ENCODE peak calls at places on chromosomes 1 and 21, in four cellular contexts. One of them, this sample, is unnamed.

GRCh38 chr1:185823471-185823870 is 89.3 kb downstream of the HMCN1 start:
- DNase-seq in GM12878: no peak
- DNase-seq in K562: no peak
- DNase-seq in HepG2: no peak
- DNase-seq in this sample: no peak

GRCh38 chr1:56573311-56573710 is 6.1 kb downstream of the PLPP3 start:
- DNase-seq in HepG2: no peak
- DNase-seq in GM12878: no peak
- DNase-seq in K562: no peak
- DNase-seq in this sample: no peak

GRCh38 chr1:92709738-92710137 is 75.2 kb downstream of the EVI5 start:
- DNase-seq in K562: peak
- DNase-seq in HepG2: peak
- DNase-seq in GM12878: no peak
- DNase-seq in this sample: no peak

GRCh38 chr1:76023669-76024407 is 50.7 kb upstream of the ST6GALNAC3 start:
- DNase-seq in GM12878: no peak
- DNase-seq in HepG2: no peak
- DNase-seq in K562: no peak
- DNase-seq in this sample: no peak

GRCh38 chr1:182143825-182144661 is 82.5 kb upstream of the ZNF648 start:
- DNase-seq in GM12878: no peak
- DNase-seq in K562: peak
- DNase-seq in HepG2: no peak
- DNase-seq in this sample: no peak

GRCh38 chr1:117661027-117661426 is 55.2 kb downstream of the TENT5C start:
- DNase-seq in GM12878: no peak
- DNase-seq in K562: no peak
- DNase-seq in HepG2: no peak
- DNase-seq in this sample: no peak

GRCh38 chr1:19113362-19114092 is 96.5 kb downstream of the UBR4 start:
- DNase-seq in HepG2: peak
- DNase-seq in K562: peak
- DNase-seq in GM12878: no peak
- DNase-seq in this sample: peak

GRCh38 chr1:215719569-215719968 is 152.5 kb downstream of the KCTD3 start:
- DNase-seq in GM12878: no peak
- DNase-seq in HepG2: no peak
- DNase-seq in K562: no peak
- DNase-seq in this sample: no peak

GRCh38 chr1:31592132-31592531 is 15.8 kb downstream of the TINAGL1 start:
- DNase-seq in K562: no peak
- DNase-seq in HepG2: no peak
- DNase-seq in GM12878: no peak
- DNase-seq in this sample: no peak

DNA sequence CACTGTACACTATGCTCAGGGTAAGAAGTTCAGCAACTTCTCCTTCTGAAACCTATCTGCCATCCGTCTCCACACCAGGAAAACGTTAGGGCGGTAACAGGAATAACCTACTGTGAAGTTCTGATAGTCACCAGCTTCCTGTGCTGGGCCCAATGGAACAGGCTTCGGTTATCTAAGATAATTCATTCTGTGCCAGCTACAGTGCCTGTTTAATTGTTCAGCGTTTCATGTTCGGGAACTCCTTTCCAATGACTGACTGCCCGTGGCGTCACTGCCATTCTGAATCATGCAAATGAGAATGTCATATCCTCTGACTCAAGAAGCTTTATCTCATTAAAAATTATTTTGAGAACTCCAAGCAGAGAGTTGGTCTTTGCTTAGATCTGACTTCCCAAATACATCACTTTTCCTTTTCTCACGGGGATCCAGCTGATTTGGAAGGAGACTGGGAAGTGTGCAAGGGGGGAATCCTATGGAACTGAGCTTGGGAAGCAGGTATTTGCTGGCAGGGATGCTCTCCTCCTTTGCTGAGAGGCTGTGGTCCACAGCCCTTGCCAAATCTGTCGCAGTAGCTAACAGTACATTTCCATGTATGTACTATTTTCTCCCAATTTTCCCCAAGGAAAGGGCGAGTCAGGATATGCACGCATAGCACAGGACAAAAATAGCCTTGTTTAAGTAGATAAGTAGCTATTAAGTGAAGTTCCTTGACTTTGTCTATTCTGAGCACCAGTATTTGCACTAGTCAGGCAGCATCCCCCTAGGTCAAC is 358.7 kb downstream of the LTN1 start:
- DNase-seq in HepG2: no peak
- DNase-seq in GM12878: no peak
- DNase-seq in K562: no peak
- DNase-seq in this sample: no peak
- TF ChIP-seq TARDBP in HepG2: no peak
- TF ChIP-seq TARDBP in GM12878: no peak
- TF ChIP-seq TARDBP in K562: no peak
- TF ChIP-seq TARDBP in this sample: no peak

GRCh38 chr21:33063907-33064622 is 5.9 kb upstream of the OLIG1 start:
- DNase-seq in K562: no peak
- DNase-seq in HepG2: no peak
- DNase-seq in GM12878: no peak
- DNase-seq in this sample: no peak
- TF ChIP-seq FOXK2 in K562: no peak
- TF ChIP-seq FOXK2 in HepG2: no peak
- TF ChIP-seq FOXK2 in GM12878: no peak
- TF ChIP-seq FOXK2 in this sample: no peak

GRCh38 chr1:84073266-84073665 is 70.8 kb upstream of the PRKACB start:
- DNase-seq in K562: no peak
- DNase-seq in HepG2: no peak
- DNase-seq in GM12878: no peak
- DNase-seq in this sample: no peak

DNA sequence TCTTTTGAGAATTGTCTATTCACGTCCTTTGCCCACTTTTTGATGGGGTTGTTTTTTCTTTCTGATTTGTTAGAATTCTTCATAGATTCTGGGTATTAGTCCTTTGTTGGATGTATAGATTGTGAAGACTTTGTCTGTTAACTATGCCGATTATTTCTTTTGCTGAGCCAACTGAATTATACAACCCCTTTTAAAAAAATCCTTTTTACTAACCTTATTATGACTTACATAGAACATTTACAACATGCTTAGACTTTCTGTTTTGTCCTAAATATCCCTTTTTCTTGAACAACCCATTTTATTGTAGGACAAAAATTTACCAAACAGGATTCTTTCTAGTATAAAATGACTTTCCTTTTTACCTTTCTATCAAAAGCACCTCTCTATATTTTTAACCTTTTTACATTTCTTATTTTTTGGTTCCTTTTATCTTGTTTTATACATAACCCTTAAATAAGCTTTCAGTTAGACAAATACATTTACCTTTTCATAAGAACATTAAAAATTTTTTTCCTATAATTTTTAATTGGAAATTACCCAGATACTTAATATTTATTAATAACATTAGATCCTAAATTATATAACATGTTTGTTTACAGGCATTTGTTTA is 70.4 kb upstream of the TTLL7 start:
- DNase-seq in K562: no peak
- DNase-seq in HepG2: no peak
- DNase-seq in GM12878: no peak
- DNase-seq in this sample: no peak
- TF ChIP-seq SP1 in K562: no peak
- TF ChIP-seq SP1 in HepG2: no peak
- TF ChIP-seq SP1 in GM12878: no peak
- TF ChIP-seq SP1 in this sample: no peak

GRCh38 chr21:17612023-17612564 is 607 bp downstream of the BTG3 start:
- DNase-seq in K562: no peak
- DNase-seq in GM12878: no peak
- DNase-seq in HepG2: no peak
- DNase-seq in this sample: no peak

GRCh38 chr21:17611414-17612022 is 1.2 kb downstream of the BTG3 start:
- DNase-seq in HepG2: peak
- DNase-seq in K562: peak
- DNase-seq in GM12878: peak
- DNase-seq in this sample: peak

GRCh38 chr21:17612565-17613241 is at the start of gene BTG3:
- DNase-seq in GM12878: no peak
- DNase-seq in K562: peak
- DNase-seq in HepG2: peak
- DNase-seq in this sample: peak

GRCh38 chr21:17609681-17610080 is 3.0 kb downstream of the BTG3 start:
- DNase-seq in HepG2: no peak
- DNase-seq in GM12878: no peak
- DNase-seq in K562: no peak
- DNase-seq in this sample: no peak

DNA sequence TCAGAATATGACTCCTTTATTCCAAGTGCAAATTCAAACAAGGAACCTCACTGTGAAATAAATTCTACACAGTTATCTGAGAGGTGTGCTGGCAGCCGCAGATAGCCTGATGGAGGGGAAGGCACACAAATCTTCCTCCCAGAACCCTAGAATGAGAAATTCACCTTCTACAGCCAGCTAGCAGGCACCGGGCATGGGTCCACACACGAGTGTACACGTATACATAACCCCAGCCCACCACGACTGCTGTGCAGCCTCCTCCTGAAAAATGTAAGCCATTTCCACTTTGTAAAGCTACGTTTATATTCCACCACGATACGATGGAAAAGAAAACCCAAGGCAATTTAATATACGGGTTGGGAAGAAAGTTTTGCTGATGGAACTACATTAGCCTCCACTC is 1.8 kb downstream of the BTG3 start:
- DNase-seq in GM12878: no peak
- DNase-seq in HepG2: peak
- DNase-seq in K562: peak
- DNase-seq in this sample: no peak
- TF ChIP-seq TARDBP in GM12878: no peak
- TF ChIP-seq TARDBP in HepG2: no peak
- TF ChIP-seq TARDBP in K562: no peak
- TF ChIP-seq TARDBP in this sample: no peak

DNA sequence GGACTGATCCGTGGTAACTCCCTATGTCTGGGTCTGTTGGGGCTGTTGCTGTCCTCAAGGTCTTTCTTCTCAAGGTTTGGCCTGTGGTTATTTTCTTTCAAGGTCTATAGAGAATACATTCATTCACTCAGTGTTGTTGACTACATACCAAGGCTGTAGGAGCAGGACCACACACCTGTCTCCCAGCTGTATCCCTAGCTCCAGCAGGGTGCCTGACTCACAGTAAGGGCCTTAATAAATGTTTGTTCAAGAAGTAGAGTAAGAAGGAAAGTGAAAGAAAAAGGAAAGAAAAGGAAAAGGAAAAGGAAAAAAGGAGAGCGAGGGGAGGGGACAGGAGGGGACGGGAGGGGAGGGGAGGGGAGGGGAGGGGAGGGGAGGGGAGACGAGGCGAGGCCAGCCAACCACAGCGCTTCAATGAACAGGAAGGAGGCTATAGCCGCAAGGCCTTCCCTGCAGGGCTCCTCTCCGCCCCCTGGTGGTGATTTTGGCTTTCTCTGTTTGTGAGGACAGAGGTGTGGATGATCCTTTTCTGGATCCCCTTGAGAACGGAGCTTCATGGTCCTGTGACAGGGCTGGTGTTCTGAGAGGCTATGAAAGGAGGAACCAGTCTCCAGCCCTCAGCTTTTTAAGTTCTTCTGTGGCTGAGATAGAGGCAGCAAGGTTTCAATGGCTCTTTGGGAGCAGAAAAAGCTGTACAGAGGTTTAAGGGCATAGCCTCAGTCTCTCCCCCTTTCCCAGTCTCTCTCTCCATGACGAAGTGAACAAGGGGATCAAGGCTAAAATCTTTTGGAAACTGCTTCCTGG is 30.6 kb upstream of the LCE5A start:
- DNase-seq in GM12878: no peak
- DNase-seq in K562: peak
- DNase-seq in HepG2: peak
- DNase-seq in this sample: peak
- TF ChIP-seq FOXK2 in GM12878: no peak
- TF ChIP-seq FOXK2 in K562: no peak
- TF ChIP-seq FOXK2 in HepG2: no peak
- TF ChIP-seq FOXK2 in this sample: no peak

GRCh38 chr1:63463248-63463647 is 59.8 kb downstream of the ITGB3BP start:
- DNase-seq in GM12878: no peak
- DNase-seq in HepG2: no peak
- DNase-seq in K562: no peak
- DNase-seq in this sample: no peak

GRCh38 chr1:63461661-63462230 is 61.3 kb downstream of the ITGB3BP start:
- DNase-seq in GM12878: no peak
- DNase-seq in HepG2: no peak
- DNase-seq in K562: no peak
- DNase-seq in this sample: no peak

GRCh38 chr1:63466759-63467158 is 56.3 kb downstream of the ITGB3BP start:
- DNase-seq in GM12878: no peak
- DNase-seq in HepG2: no peak
- DNase-seq in K562: peak
- DNase-seq in this sample: no peak
- TF ChIP-seq SP1 in GM12878: no peak
- TF ChIP-seq SP1 in HepG2: no peak
- TF ChIP-seq SP1 in K562: no peak
- TF ChIP-seq SP1 in this sample: no peak